ENCODE peak calls at places on chromosomes 4 and X, in five cellular contexts. Q is osteoblast, F is astrocyte, V is BE2C, M is A549. X is an unnamed sample.

GRCh38 chr4:48081196-48081595 is 52.9 kb downstream of the TXK start:
- DNase-seq in Q (no peak), F (peak; percentile 42), V (no peak), M (no peak), X (no peak)

GRCh38 chr4:113057891-113058290 is 8.4 kb downstream of the ANK2 start:
- DNase-seq in Q (no peak), F (peak; percentile 49), V (no peak), M (peak; percentile 11), X (no peak)

GRCh38 chr4:40176602-40177001 is 20.2 kb upstream of the RHOH start:
- DNase-seq in Q (no peak), F (no peak), V (no peak), M (no peak), X (no peak)

GRCh38 chrX:120797201-120797938 is 78.3 kb downstream of the CT47B1 start:
- DNase-seq in Q (no peak), F (peak; percentile 37), V (no peak), M (no peak), X (no peak)

GRCh38 chrX:72539822-72540221 is 32.8 kb downstream of the HDAC8 start:
- DNase-seq in Q (no peak), F (no peak), V (peak; percentile 16), M (no peak), X (no peak)

GRCh38 chr4:184117662-184118199 is 99.9 kb downstream of the ENPP6 start:
- DNase-seq in Q (no peak), F (no peak), V (no peak), M (no peak), X (no peak)

GRCh38 chr4:158302076-158302866 is 92.0 kb downstream of the TMEM144 start:
- DNase-seq in Q (peak; percentile 60), F (peak; percentile 85), V (no peak), M (no peak), X (no peak)

GRCh38 chr4:100059467-100059866 is 109.4 kb upstream of the H2AZ1 start:
- DNase-seq in Q (no peak), F (no peak), V (no peak), M (no peak), X (no peak)

GRCh38 chr4:47340914-47341313 is 122.6 kb downstream of the COMMD8 start:
- DNase-seq in Q (no peak), F (no peak), V (no peak), M (no peak), X (no peak)

GRCh38 chr4:177250056-177250696 is 59.5 kb upstream of the NEIL3 start:
- DNase-seq in Q (peak; percentile 46), F (peak; percentile 33), V (peak; percentile 73), M (peak; percentile 71), X (peak; percentile 82)

GRCh38 chr4:123600426-123600825 is 203.8 kb downstream of the SPRY1 start:
- DNase-seq in Q (no peak), F (no peak), V (no peak), M (no peak), X (no peak)

GRCh38 chr4:113263274-113263673 is 213.8 kb downstream of the ANK2 start:
- DNase-seq in Q (no peak), F (no peak), V (no peak), M (no peak), X (no peak)

GRCh38 chr4:1837069-1837468 is 18.9 kb downstream of the LETM1 start:
- DNase-seq in Q (no peak), F (no peak), V (no peak), M (no peak), X (no peak)

GRCh38 chr4:1839306-1839705 is 16.6 kb downstream of the LETM1 start:
- DNase-seq in Q (no peak), F (no peak), V (no peak), M (no peak), X (no peak)

GRCh38 chr4:1833307-1834046 is 22.5 kb downstream of the LETM1 start:
- DNase-seq in Q (no peak), F (no peak), V (no peak), M (no peak), X (no peak)

GRCh38 chr4:1834047-1834769 is 21.7 kb downstream of the LETM1 start:
- DNase-seq in Q (peak; percentile 69), F (no peak), V (no peak), M (no peak), X (no peak)

DNA sequence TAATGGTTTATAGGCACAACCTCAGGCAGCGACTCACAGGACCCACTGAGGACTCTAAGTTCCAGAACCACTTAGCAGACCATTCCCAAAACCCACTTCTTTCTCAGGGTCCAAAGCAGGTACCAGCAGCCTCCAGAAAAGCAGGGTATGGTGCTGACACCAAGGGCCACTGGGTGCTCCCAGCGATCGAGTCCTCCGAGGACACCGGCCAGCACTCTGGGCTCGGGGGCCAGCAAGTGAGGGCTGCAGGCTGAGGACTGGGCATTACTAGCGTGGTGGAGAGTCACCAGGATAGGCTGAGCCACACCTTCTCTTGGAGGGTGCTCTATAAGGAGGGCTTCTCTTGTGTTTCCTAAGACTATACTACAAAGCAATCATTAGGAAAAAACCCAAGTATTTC is 19.3 kb downstream of the LETM1 start:
- DNase-seq in Q (no peak), F (no peak), V (no peak), M (no peak), X (no peak)
- H3K4me3 ChIP-seq in Q (no peak overlapping the region), F (no peak overlapping the region), V (no peak overlapping the region), M (no peak overlapping the region), X (no peak overlapping the region)

DNA sequence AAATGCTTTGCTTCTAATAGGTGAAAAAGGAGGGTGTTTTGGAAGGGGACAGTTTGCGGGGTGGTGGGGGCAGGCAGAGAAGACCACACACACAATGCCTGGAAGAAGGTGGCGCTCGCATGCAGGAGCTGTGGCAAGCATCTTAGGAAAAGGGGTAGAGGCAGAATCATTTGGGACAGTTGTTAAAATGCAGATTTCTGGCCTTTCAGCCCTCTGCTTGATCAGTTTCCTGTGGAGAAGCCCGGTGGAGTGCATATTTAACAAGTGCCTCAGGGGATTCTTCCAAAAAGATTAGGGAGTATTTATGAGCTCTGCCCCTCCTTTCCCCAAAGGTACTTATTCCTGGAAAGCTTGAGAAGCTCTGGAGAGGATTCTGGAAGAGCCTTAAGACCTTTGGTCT is 4.8 kb downstream of the NOCT start:
- DNase-seq in Q (no peak), F (no peak), V (no peak), M (no peak), X (no peak)
- TF ChIP-seq CTCF in Q (no peak), F (no peak), V (no peak), M (no peak), X (no peak)

GRCh38 chr4:6271701-6272465 is 2.2 kb downstream of the WFS1 start:
- DNase-seq in Q (peak; percentile 92), F (no peak), V (no peak), M (no peak), X (peak; percentile 79)
- H3K4me3 ChIP-seq in Q (no peak overlapping the region), F (no peak overlapping the region), V (no peak overlapping the region), M (no peak overlapping the region), X (peak overlapping the region; percentile 95)

DNA sequence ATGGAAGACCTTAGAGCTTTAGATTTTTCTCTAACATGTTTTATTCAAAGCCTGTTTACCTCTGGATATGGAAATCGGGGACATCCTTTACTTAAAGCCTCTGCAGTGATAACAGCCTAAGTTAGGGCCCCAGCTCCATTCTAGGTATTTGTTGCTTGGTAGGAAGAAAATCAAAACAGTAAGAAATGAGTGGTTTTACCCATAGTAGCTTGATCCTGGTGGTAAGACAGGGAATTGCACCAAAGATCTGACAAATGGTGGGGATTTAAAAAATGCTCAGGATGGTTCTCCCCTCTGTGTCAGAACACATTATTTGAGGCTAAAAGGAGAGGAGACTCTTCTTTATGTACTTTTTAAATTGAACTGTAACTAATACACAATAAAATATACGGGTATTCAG is 52.4 kb downstream of the AFF2 start:
- DNase-seq in Q (no peak), F (no peak), V (no peak), M (peak; percentile 4), X (no peak)
- TF ChIP-seq CTCF in Q (peak; percentile 10), F (peak; percentile 17), V (no peak), M (no peak), X (no peak)

DNA sequence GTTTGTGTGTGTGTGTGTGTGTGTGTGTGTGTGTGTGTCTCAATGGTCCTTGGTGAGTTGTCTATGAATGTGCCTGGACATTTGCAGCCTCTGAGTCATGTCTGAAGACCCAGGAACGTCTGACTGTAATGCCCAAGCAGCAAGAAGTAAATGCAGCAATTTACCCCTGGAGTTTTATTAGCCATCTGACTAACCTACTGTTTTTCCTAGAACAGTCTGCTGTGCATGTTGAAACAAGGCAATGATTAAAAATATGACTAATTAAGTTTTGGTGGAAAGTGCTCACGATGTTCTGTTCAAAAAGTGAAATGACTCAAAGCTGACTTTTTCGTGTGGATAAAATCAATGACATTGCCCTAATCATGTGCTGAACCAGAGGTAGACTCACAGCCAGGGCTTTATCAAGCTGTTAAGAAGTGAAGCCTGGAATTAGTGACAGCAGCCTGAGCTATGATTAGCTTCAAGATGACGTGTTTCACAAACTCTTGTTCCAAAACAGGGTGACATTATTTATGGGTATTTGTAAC is 201.6 kb downstream of the CPE start:
- DNase-seq in Q (peak; percentile 69), F (peak; percentile 99), V (no peak), M (peak; percentile 69), X (no peak)
- H3K4me3 ChIP-seq in Q (peak overlapping the region; percentile 21), F (no peak overlapping the region), V (no peak overlapping the region), M (no peak overlapping the region), X (no peak overlapping the region)

GRCh38 chrX:38220024-38220935 is at the start of gene SRPX:
- DNase-seq in Q (no peak), F (peak; percentile 34), V (peak; percentile 27), M (peak; percentile 52), X (peak; percentile 64)
- TF ChIP-seq CTCF in Q (peak; percentile 35), F (peak; percentile 23), V (peak; percentile 30), M (no peak), X (peak; percentile 16)

DNA sequence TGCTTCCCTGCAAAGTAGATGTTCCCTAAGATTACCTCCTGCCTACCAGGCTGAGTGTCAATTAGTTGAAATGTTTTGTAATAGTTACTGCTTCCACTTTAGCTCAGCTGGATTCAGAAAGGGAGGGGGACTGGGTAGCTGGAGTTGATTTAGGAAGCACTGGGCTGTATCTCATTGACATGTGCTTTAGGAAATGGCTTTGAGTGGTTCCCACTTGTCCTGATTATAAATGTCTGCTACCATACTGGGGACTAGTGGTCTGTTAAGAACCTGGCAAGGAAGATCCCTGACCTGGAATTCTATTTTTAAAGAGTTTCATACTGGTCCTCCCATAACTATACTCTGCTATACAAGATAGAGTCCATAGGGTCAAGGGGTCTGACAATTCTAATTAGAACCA is 363.9 kb upstream of the PPP1R2C start:
- DNase-seq in Q (no peak), F (no peak), V (no peak), M (no peak), X (no peak)
- H3K4me3 ChIP-seq in Q (no peak overlapping the region), F (no peak overlapping the region), V (no peak overlapping the region), M (no peak overlapping the region), X (no peak overlapping the region)

DNA sequence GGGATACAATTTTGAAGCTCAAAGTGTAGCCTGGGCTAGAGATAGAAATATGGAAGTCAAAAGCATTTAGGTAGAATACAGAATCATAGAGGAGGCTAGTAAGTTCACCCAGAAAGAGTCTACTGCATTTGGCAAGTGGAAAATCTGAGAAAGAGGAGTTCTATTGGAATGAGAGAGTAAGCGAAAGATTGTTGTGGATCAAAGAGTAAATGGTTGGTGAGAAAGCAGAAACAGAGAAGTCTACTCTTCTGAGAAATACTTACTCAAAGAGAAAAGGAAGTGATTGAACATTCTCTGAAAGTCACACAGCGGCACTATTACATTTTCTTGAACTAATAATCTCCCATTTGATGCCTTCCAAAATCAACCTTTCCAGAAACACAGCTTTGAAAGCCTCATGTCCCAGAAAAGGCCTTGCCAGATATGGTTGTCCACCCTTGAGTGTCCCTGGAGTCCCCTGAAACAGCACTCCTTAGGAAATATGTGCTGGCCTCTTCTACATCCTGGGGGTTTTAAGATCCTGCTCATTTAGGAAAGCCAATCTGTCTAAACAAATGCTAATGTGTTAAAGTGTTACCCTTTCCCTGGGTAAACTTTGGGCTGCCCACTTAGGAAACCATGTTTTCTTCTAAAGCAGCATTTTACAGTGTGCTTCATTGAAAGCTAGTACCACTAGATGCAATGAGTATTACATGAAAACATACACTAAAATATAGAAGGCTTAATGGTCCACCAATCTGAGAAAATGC is 132.6 kb downstream of the INPP4B start:
- DNase-seq in Q (no peak), F (no peak), V (no peak), M (no peak), X (no peak)
- TF ChIP-seq CTCF in Q (no peak), F (no peak), V (no peak), M (no peak), X (no peak)

X was measured in ascending aorta.